ENCODE peak calls at places on chromosome 4, in five cellular contexts. J, N, I, S and F are unnamed samples.

GRCh38 chr4:67604029-67604381 is 45.5 kb downstream of the STAP1 start:
- DNase-seq in J (no peak), I (no peak), S (no peak), N (no peak), F (no peak)

GRCh38 chr4:170090667-170091052 is 904 bp upstream of the AADAT start:
- DNase-seq in S (no peak), I (peak), N (no peak), J (peak), F (no peak)

GRCh38 chr4:87068591-87069021 is 133.8 kb downstream of the AFF1 start:
- DNase-seq in S (no peak), J (peak), I (peak), N (no peak), F (no peak)

GRCh38 chr4:25862411-25863346 is at the start of gene SEL1L3:
- DNase-seq in I (peak), S (no peak), J (peak), N (peak), F (peak)

GRCh38 chr4:76504613-76505465 is 69.8 kb downstream of the SHROOM3 start:
- DNase-seq in S (no peak), N (no peak), I (peak), J (peak), F (no peak)

GRCh38 chr4:5678977-5679376 is 29.4 kb downstream of the EVC2 start:
- DNase-seq in I (no peak), N (no peak), S (no peak), J (no peak), F (no peak)

GRCh38 chr4:77306496-77306895 is 149.5 kb downstream of the CCNG2 start:
- DNase-seq in S (no peak), N (no peak), I (no peak), J (no peak), F (no peak)

GRCh38 chr4:87839309-87839946 is 6.7 kb downstream of the MEPE start:
- DNase-seq in J (peak), S (no peak), N (no peak), I (no peak), F (no peak)

GRCh38 chr4:7655267-7655548 is 220.5 kb upstream of the PSAPL1 start:
- DNase-seq in S (no peak), J (no peak), I (no peak), N (no peak), F (no peak)

GRCh38 chr4:23333946-23334878 is 555.6 kb downstream of the PPARGC1A start:
- DNase-seq in I (no peak), S (no peak), J (peak), N (no peak), F (no peak)

GRCh38 chr4:15526924-15527592 is 57.4 kb downstream of the CC2D2A start:
- DNase-seq in J (no peak), I (no peak), N (no peak), S (no peak), F (no peak)

DNA sequence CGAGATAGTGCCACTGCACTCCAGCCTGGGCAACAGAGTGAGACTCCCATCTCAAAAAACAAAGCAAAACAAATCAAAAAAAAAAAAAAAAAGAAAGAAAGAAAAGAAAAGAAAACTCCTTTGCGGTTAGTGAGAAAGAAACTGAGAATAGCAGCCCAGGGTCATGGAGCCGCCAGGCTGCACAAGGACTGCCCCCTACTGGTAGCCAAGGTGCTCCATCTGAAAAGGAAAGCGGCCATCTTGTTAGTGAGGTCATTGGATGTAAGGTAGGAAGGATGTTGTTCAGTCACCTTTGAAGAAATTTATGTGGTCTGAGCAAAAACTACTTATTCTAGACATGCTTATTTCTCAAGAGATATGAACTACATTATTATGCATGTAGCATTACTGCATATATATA is 660.6 kb upstream of the TENM3 start:
- DNase-seq in I (peak), N (no peak), S (no peak), J (no peak), F (no peak)
- TF ChIP-seq CTCF in I (peak), N (no peak), S (no peak), J (no peak), F (peak)

DNA sequence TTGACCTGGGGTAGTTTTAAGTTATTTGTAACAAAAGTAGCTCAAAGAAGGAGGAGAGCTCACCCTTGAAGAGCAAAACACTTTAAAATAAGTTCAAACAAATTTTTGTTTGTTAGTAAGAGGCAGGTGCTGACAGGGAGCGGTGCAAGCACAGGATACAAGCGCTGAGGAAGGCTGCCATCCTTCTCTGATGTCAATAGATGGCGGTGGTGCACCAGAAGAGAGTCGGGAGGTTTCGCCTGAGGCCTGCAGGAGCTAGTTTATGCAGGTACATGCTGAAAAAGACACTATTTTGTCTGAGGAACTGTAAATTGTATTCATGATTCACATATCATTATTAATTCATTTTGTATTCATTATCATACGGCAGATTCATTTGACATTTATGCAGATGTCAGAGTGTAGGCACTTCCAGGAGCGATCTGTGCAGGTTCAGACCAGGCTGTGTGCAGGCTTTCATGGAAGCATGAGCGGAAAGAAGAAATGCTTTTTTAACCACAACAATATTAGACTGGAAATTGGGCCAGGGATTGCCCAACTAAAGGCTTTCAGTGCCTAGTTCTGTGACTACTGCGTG is 823.9 kb downstream of the STIM2 start:
- DNase-seq in J (peak), S (no peak), N (no peak), I (peak), F (peak)
- TF ChIP-seq CTCF in J (peak), S (no peak), N (no peak), I (peak), F (peak)

DNA sequence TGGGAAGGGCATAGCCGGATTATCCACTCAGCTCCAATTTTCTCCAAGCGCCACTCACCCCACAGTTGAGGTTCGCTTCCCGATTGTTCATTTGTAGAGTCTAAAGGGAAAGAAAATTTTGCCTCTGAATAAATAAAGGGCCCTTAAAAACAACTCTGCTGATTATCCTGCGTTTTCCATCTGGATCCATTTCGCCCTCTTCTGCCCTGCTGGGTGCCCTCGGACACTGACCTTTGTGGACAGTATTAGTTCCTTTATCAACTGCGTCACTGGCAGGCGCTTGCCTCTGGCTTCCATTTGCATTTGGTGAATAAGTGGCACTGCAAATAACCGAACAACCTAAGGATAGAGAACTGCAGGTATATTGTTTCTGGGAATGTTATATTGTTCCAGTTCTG is 10.1 kb downstream of the GSX2 start:
- DNase-seq in I (no peak), N (no peak), S (no peak), J (no peak), F (no peak)
- TF ChIP-seq CTCF in I (no peak), N (no peak), S (no peak), J (no peak), F (no peak)

GRCh38 chr4:633976-634598 is 8.7 kb downstream of the PDE6B start:
- DNase-seq in N (no peak), I (no peak), J (no peak), S (no peak), F (no peak)
- TF ChIP-seq CTCF in N (no peak), I (no peak), J (no peak), S (no peak), F (no peak)

GRCh38 chr4:112767386-112767785 is 130.4 kb downstream of the LARP7 start:
- DNase-seq in J (no peak), I (no peak), N (no peak), S (no peak), F (no peak)

GRCh38 chr4:112765317-112765989 is 128.5 kb downstream of the LARP7 start:
- DNase-seq in I (peak), N (no peak), S (no peak), J (peak), F (no peak)

GRCh38 chr4:112770111-112770510 is 133.2 kb downstream of the LARP7 start:
- DNase-seq in S (no peak), J (no peak), I (no peak), N (no peak), F (no peak)

GRCh38 chr4:112766422-112766821 is 129.5 kb downstream of the LARP7 start:
- DNase-seq in J (peak), I (no peak), N (no peak), S (no peak), F (no peak)
- TF ChIP-seq CTCF in J (peak), I (peak), N (no peak), S (no peak), F (peak)

DNA sequence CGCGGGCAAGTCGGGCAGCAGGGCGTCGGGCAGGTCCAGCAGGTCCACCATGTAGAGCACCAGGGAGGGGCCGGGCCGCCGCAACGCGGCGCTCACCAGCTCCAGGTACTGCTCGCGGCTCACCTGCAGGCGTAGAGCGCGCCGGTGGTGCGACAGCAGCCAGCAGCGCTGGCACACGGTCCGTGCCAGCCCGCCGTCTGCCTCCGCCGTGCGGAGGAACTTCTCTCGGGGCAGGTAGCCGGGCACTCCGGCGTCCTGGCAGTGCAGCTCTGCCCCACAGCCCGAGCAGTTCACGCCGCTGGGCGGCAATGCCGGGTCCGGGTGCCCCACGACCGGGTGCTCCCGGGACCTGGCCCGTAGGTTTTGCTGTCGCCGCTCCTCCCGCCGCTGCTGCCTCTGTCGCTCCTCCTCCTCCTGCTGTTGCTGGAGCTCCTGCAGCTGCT is 507 bp downstream of the NOA1 start:
- DNase-seq in N (no peak), S (no peak), I (peak), J (no peak), F (peak)
- TF ChIP-seq CTCF in N (no peak), S (no peak), I (no peak), J (no peak), F (peak)

GRCh38 chr4:56007154-56007553 is 58.4 kb downstream of the CEP135 start:
- DNase-seq in J (peak), N (no peak), I (no peak), S (no peak), F (no peak)
- TF ChIP-seq CTCF in J (no peak), N (no peak), I (no peak), S (no peak), F (peak)

DNA sequence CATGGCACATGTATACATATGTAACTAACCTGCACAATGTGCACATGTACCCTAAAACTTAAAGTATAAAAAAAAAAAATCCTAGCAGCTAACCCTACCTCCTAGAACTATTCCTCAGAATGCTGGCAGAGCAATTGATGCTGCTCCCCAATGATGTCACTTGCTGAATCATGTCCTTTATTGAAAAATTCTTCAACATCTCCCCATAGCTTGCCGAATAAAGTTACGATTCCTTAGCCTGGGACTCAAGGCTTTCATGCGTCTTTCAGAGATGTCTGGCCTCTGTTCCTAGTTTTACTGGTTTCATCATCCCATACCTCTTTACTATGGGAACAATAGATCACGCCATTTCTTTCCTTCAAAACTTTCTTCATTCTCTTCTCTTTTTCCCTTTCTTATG is 174.7 kb upstream of the FAT1 start:
- DNase-seq in J (no peak), N (no peak), S (no peak), I (no peak), F (no peak)
- TF ChIP-seq CTCF in J (no peak), N (no peak), S (no peak), I (no peak), F (no peak)

GRCh38 chr4:138576684-138577083 is 334.5 kb upstream of the SLC7A11 start:
- DNase-seq in N (no peak), I (no peak), S (no peak), J (peak), F (no peak)
- TF ChIP-seq CTCF in N (no peak), I (peak), S (no peak), J (peak), F (peak)

GRCh38 chr4:183397741-183398297 is 46.6 kb upstream of the CDKN2AIP start:
- DNase-seq in J (no peak), I (no peak), N (no peak), S (no peak), F (no peak)
- TF ChIP-seq CTCF in J (no peak), I (no peak), N (no peak), S (no peak), F (no peak)